ENCODE peak calls at places on chromosomes 2 and 18, in nine cellular contexts. B is HTR-8/SVneo, S is heart left ventricle, Z is kidney tubule cell, H is C1 segment of cervical spinal cord, F is psoas muscle, E is AG10803, A is NCI-H1105 treated with DMSO at 0.1 percent for 48 hours, R is T-helper 1 cell. G is an unnamed sample.

GRCh38 chr2:100599566-100599965 is 36.8 kb downstream of the PDCL3 start:
- DNase-seq in S (no peak), R (no peak), A (no peak), H (no peak), Z (no peak), B (no peak), E (no peak), F (no peak), G (no peak)

GRCh38 chr18:47175283-47175894 is 775 bp downstream of the IER3IP1 start:
- DNase-seq in A (no peak), R (no peak), E (no peak), H (no peak), Z (no peak), S (peak), B (no peak), F (no peak), G (no peak)

GRCh38 chr2:213640742-213641425 is 356.6 kb downstream of the SPAG16 start:
- DNase-seq in R (no peak), A (no peak), H (no peak), Z (peak), E (no peak), S (no peak), F (no peak), B (no peak), G (no peak)

GRCh38 chr2:127231130-127231865 is 11.2 kb upstream of the CYP27C1 start:
- DNase-seq in H (no peak), B (no peak), E (no peak), R (no peak), S (no peak), A (no peak), Z (no peak), F (no peak), G (peak)

GRCh38 chr2:239720411-239721365 is 304.5 kb downstream of the NDUFA10 start:
- DNase-seq in A (no peak), S (no peak), H (no peak), R (no peak), E (no peak), Z (no peak), F (no peak), B (no peak), G (peak)

GRCh38 chr2:118266086-118266485 is 177.8 kb downstream of the INSIG2 start:
- DNase-seq in R (no peak), S (no peak), H (no peak), E (peak), B (no peak), Z (no peak), A (no peak), F (no peak), G (no peak)

GRCh38 chr2:120926463-120927165 is 190.9 kb downstream of the GLI2 start:
- DNase-seq in Z (no peak), B (no peak), E (no peak), H (no peak), R (no peak), F (no peak), A (peak), S (no peak), G (no peak)

GRCh38 chr2:180366481-180366880 is 359.4 kb upstream of the CWC22 start:
- DNase-seq in B (no peak), E (peak), Z (no peak), H (no peak), F (no peak), A (no peak), S (no peak), R (no peak), G (no peak)

GRCh38 chr2:138997849-138998517 is 217.8 kb upstream of the NXPH2 start:
- DNase-seq in E (no peak), S (no peak), R (no peak), A (no peak), F (no peak), Z (peak), B (peak), H (no peak), G (no peak)

GRCh38 chr2:10267036-10267435 is 35.7 kb upstream of the HPCAL1 start:
- DNase-seq in A (no peak), B (no peak), Z (no peak), F (no peak), S (no peak), H (no peak), R (no peak), E (no peak), G (peak)

GRCh38 chr2:41998201-41998781 is 49.5 kb upstream of the PKDCC start:
- DNase-seq in S (no peak), A (no peak), F (no peak), B (no peak), Z (no peak), R (no peak), H (no peak), E (no peak), G (no peak)

GRCh38 chr2:109532728-109533076 is 81.1 kb downstream of the SEPTIN10 start:
- DNase-seq in F (no peak), Z (no peak), B (no peak), H (no peak), E (no peak), R (no peak), A (no peak), S (no peak), G (no peak)

GRCh38 chr2:227222292-227222691 is 57.9 kb downstream of the COL4A3 start:
- DNase-seq in H (no peak), F (no peak), E (no peak), S (no peak), Z (no peak), R (no peak), B (no peak), A (no peak), G (no peak)